ENCODE peak calls at places on chromosome 16, in six cellular contexts. K is PC-3, M is right cardiac atrium, W is mesenchymal stem cell, D is A549, H is DND-41. I is an unnamed sample.

GRCh38 chr16:22386976-22387375 is 12.6 kb upstream of the CDR2 start:
- DNase-seq in K (peak; percentile 88), M (no peak), W (peak; percentile 82), D (no peak), H (no peak), I (no peak)

GRCh38 chr16:70800798-70801480 is at the start of gene VAC14:
- DNase-seq in K (peak; percentile 91), M (peak; percentile 95), W (peak; percentile 85), D (peak; percentile 89), H (peak; percentile 90), I (peak; percentile 96)

GRCh38 chr16:31181102-31181830 is 1.3 kb downstream of the FUS start:
- DNase-seq in K (peak; percentile 30), M (peak; percentile 74), W (peak; percentile 46), D (no peak), H (peak; percentile 45), I (no peak)

GRCh38 chr16:20612551-20613470 is 36.6 kb upstream of the ACSM2B start:
- DNase-seq in K (no peak), M (peak; percentile 90), W (no peak), D (no peak), H (no peak), I (no peak)

GRCh38 chr16:68264128-68265077 is at the start of gene SLC7A6:
- DNase-seq in K (peak; percentile 74), M (peak; percentile 91), W (peak; percentile 81), D (peak; percentile 94), H (peak; percentile 76), I (peak; percentile 84)

GRCh38 chr16:55473584-55473983 is 5.4 kb upstream of the MMP2 start:
- DNase-seq in K (no peak), M (no peak), W (no peak), D (no peak), H (no peak), I (no peak)

GRCh38 chr16:3950343-3951193 is 70.1 kb upstream of the CREBBP start:
- DNase-seq in K (peak; percentile 78), M (peak; percentile 93), W (peak; percentile 64), D (no peak), H (no peak), I (no peak)

GRCh38 chr16:51839697-51840462 is 688.8 kb upstream of the SALL1 start:
- DNase-seq in K (no peak), M (no peak), W (peak; percentile 67), D (no peak), H (no peak), I (no peak)

DNA sequence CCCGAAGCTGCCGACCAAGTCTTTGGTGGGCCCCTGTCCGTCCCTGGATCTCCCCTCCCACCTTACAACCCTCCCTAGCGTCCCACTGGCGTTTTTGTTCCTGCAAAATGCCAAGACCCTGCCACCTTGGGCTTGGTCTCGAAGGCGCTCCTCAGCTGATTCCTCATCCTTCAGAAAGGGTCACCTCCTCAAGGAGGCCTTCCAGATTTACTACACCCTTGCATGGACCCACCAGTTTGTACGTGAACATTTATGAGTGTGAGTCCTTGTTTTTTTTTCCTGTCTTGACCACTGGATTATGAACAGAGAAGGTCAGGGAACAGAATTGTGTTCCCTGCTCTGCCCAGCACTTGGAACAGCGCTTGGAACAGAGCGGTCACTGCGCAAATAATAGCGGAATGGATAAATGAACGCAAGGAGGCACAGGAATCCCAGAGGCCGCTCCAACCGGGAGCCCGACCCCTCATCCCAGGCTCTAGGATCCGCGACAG is 895 bp upstream of the GFER start:
- DNase-seq in K (no peak), M (no peak), W (no peak), D (no peak), H (no peak), I (no peak)
- H3K27ac ChIP-seq in K (no peak overlapping the region), M (no peak overlapping the region), W (no peak overlapping the region), D (peak overlapping the region; percentile 86), H (no peak overlapping the region), I (peak overlapping the region; percentile 57)

GRCh38 chr16:1156111-1156982 is 3.4 kb downstream of the CACNA1H start:
- DNase-seq in K (no peak), M (no peak), W (no peak), D (no peak), H (no peak), I (no peak)

GRCh38 chr16:1155353-1156110 is 2.6 kb downstream of the CACNA1H start:
- DNase-seq in K (no peak), M (no peak), W (no peak), D (no peak), H (no peak), I (no peak)

GRCh38 chr16:1157639-1158455 is 4.9 kb downstream of the CACNA1H start:
- DNase-seq in K (no peak), M (peak; percentile 83), W (no peak), D (no peak), H (no peak), I (no peak)

GRCh38 chr16:1158456-1159324 is 5.8 kb downstream of the CACNA1H start:
- DNase-seq in K (no peak), M (peak; percentile 91), W (no peak), D (no peak), H (no peak), I (no peak)

DNA sequence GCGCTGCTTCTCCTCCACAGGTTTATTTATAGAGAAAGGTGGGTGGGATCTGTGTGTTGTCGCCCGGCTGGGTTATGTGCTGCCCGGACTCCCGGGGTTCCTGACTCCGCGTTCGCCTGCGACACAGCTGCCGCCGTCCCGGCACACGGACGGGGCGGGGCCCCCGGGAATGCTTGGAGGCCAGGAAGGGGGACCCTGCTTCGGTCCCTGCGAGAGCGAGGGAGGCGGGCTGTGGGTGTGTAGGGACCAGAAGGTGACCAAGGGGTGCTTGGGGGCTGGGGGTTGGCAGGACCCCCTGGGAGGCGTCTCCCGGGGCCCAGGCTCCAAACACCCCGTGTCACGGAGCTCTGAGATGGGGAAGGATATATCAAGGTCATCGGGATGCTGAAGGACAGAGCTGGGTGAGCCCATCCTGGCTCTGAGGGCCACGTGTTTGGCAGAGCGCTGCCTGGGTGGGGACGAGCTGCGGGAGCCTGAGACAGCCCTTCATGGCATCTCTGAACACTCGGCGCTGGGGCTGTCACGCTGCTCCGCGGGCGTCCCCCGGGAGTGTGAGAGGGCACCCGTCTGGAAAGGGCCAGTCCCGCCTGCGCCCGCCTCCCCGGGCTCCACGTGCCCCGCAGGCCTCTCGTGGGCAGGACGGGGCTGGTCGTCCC is 4.2 kb downstream of the CACNA1H start:
- DNase-seq in K (no peak), M (peak; percentile 75), W (no peak), D (no peak), H (no peak), I (no peak)
- H3K4me1 ChIP-seq in K (peaks cover 18% of the 10 kb centered on the region), M (no peaks in the 10 kb centered on the region), W (peaks cover 33% of the 10 kb centered on the region), D (peaks cover 41% of the 10 kb centered on the region), H (no peaks in the 10 kb centered on the region), I (peaks cover 8% of the 10 kb centered on the region)

GRCh38 chr16:12794486-12795399 is 8.9 kb downstream of the CPPED1 start:
- DNase-seq in K (no peak), M (peak; percentile 88), W (no peak), D (no peak), H (peak; percentile 35), I (no peak)
- H3K4me3 ChIP-seq in K (no peak overlapping the region), M (no peak overlapping the region), W (no peak overlapping the region), D (no peak overlapping the region), H (no peak overlapping the region), I (no peak overlapping the region)

GRCh38 chr16:79843631-79844043 is 243.1 kb upstream of the MAF start:
- DNase-seq in K (no peak), M (no peak), W (no peak), D (no peak), H (no peak), I (no peak)
- H3K27ac ChIP-seq in K (no peak overlapping the region), M (no peak overlapping the region), W (no peak overlapping the region), D (no peak overlapping the region), H (no peak overlapping the region), I (no peak overlapping the region)

GRCh38 chr16:15446901-15447300 is 12.5 kb downstream of the BMERB1 start:
- DNase-seq in K (no peak), M (no peak), W (no peak), D (no peak), H (no peak), I (no peak)
- H3K4me1 ChIP-seq in K (peaks cover 9% of the 10 kb centered on the region), M (no peaks in the 10 kb centered on the region), W (no peaks in the 10 kb centered on the region), D (peaks cover 22% of the 10 kb centered on the region), H (no peaks in the 10 kb centered on the region), I (no peaks in the 10 kb centered on the region)

GRCh38 chr16:78289844-78290277 is 190.4 kb downstream of the WWOX start:
- DNase-seq in K (no peak), M (no peak), W (no peak), D (no peak), H (no peak), I (no peak)
- H3K4me3 ChIP-seq in K (no peak overlapping the region), M (no peak overlapping the region), W (no peak overlapping the region), D (no peak overlapping the region), H (no peak overlapping the region), I (no peak overlapping the region)

GRCh38 chr16:75027520-75028300 is 28.9 kb downstream of the ZNRF1 start:
- DNase-seq in K (no peak), M (no peak), W (no peak), D (no peak), H (no peak), I (no peak)
- H3K27ac ChIP-seq in K (no peak overlapping the region), M (no peak overlapping the region), W (no peak overlapping the region), D (no peak overlapping the region), H (no peak overlapping the region), I (no peak overlapping the region)

DNA sequence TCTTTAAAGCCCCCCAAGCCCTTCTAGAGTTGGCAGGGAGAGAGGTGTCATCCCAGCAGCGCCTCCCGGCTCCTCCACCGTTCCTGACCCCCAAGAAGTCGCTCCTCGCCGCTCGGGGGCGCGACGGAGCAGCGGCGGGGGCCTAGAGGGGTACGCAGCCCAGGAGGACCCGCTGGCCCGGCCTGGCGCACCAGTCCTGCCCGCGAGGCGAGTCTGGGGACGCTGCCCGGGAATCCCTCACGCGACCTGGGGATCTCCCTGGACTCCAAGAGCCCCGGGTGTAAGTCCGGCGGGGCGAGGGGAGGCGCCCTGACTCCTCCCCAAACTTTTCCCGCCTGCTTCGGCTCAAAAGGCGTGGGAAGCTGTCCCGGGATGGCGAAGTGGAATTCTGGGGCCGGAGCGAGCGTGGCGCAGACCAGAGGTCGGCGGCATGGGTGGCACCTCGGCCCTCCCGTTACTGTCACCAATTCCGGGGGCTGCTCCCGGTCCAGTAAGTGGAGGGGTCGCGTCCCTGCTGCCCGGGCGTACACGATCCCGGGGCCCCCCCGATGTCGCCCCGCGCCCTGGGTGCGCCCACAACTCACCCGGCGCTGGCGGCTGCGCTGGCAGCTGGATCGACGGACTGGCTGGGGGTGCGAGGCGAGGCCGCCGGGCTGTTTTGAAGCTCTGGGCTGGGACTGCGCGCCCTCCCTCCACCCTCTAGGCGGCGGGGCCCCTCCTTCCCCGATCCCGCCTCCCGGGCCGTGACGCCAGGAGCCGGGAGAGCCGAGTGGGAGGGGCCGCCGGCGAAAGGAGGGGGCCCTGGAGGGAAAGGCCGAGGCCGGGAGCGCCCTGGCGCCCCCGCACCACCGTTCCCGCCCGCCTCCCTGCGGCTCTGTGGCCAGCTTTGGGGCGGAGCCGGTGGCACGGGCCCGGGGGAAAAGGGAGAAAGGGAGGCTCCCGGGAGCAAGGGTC is at the start of gene EMP2:
- DNase-seq in K (peak; percentile 76), M (peak; percentile 95), W (peak; percentile 81), D (peak; percentile 90), H (no peak), I (no peak)
- H3K4me1 ChIP-seq in K (peaks cover 48% of the 10 kb centered on the region), M (peaks cover 15% of the 10 kb centered on the region), W (peaks cover 17% of the 10 kb centered on the region), D (peaks cover 8% of the 10 kb centered on the region), H (no peaks in the 10 kb centered on the region), I (no peaks in the 10 kb centered on the region)

DNA sequence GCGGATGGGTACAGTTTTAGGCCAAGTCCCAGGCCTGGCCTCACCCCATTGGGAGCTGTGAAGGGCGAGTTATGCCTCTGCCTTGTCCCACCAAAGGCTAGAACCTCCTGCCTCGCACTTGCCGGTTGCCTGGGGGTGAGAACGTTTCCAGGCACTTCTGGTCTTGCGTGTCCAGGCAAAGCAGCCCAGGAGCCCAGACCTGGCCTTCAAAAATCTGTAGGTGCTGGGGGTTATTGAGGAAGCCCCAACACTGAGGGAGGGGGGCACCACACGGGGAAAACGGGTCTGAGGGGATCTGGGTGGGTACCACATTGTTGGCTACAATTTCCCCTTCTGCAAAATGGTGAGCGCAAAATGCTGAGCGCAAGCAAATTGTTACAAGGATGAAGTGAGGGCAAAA is 12.2 kb upstream of the ATP2C2 start:
- DNase-seq in K (no peak), M (no peak), W (no peak), D (no peak), H (no peak), I (no peak)
- H3K4me3 ChIP-seq in K (peak overlapping the region; percentile 30), M (no peak overlapping the region), W (no peak overlapping the region), D (no peak overlapping the region), H (no peak overlapping the region), I (no peak overlapping the region)

I was measured in CD4-positive, alpha-beta memory T cell.